ENCODE peak calls at places on chromosomes 7 and 10, in five cellular contexts. X is cardiac muscle cell, K is osteoblast, A is heart left ventricle, W is heart right ventricle. R is an unnamed sample.
A peak's percentile ranks its signal among the peaks of the same experiment; 100 is the strongest.

GRCh38 chr7:2105280-2105679 is 127.5 kb downstream of the MAD1L1 start:
- DNase-seq in X (no peak), K (no peak), A (no peak), W (no peak), R (no peak)

GRCh38 chr10:78568664-78569063 is 500.1 kb upstream of the ZMIZ1 start:
- DNase-seq in X (no peak), K (no peak), A (no peak), W (no peak), R (no peak)

GRCh38 chr7:93461350-93461749 is 113.2 kb downstream of the CALCR start:
- DNase-seq in X (no peak), K (no peak), A (no peak), W (no peak), R (no peak)

GRCh38 chr7:137625197-137625596 is 221.6 kb downstream of the DGKI start:
- DNase-seq in X (no peak), K (no peak), A (no peak), W (no peak), R (no peak)

GRCh38 chr7:120052884-120053382 is 220.0 kb upstream of the KCND2 start:
- DNase-seq in X (no peak), K (no peak), A (no peak), W (peak; percentile 13), R (no peak)

GRCh38 chr10:110684800-110685446 is 40.8 kb downstream of the RBM20 start:
- DNase-seq in X (peak; percentile 96), K (no peak), A (peak; percentile 56), W (peak; percentile 28), R (no peak)

GRCh38 chr7:45203947-45204445 is 46.4 kb downstream of the RAMP3 start:
- DNase-seq in X (no peak), K (no peak), A (no peak), W (no peak), R (no peak)

GRCh38 chr10:48274636-48275035 is at the start of gene FRMPD2:
- DNase-seq in X (peak; percentile 50), K (no peak), A (no peak), W (no peak), R (no peak)

GRCh38 chr10:1602037-1602471 is 135.3 kb downstream of the ADARB2 start:
- DNase-seq in X (no peak), K (no peak), A (no peak), W (no peak), R (no peak)

GRCh38 chr7:134450296-134451000 is 8.5 kb downstream of the AKR1B1 start:
- DNase-seq in X (no peak), K (no peak), A (no peak), W (no peak), R (no peak)

GRCh38 chr7:124887247-124887646 is 42.4 kb downstream of the POT1 start:
- DNase-seq in X (no peak), K (no peak), A (no peak), W (no peak), R (no peak)

GRCh38 chr10:90352288-90352687 is 505.6 kb downstream of the HTR7 start:
- DNase-seq in X (peak; percentile 15), K (no peak), A (no peak), W (no peak), R (no peak)

GRCh38 chr10:63157845-63158624 is 24.9 kb downstream of the NRBF2 start:
- DNase-seq in X (peak; percentile 85), K (peak; percentile 72), A (peak; percentile 34), W (no peak), R (no peak)

GRCh38 chr10:11706911-11707567 is 35.1 kb upstream of the ECHDC3 start:
- DNase-seq in X (no peak), K (no peak), A (no peak), W (no peak), R (no peak)

GRCh38 chr7:95104739-95105138 is 197.3 kb downstream of the PPP1R9A start:
- DNase-seq in X (no peak), K (no peak), A (no peak), W (no peak), R (peak; percentile 15)

GRCh38 chr7:98423043-98423442 is 22.2 kb upstream of the BAIAP2L1 start:
- DNase-seq in X (no peak), K (peak; percentile 82), A (no peak), W (no peak), R (no peak)

GRCh38 chr7:70539622-70540021 is 592.3 kb upstream of the GALNT17 start:
- DNase-seq in X (no peak), K (no peak), A (no peak), W (no peak), R (no peak)

GRCh38 chr10:96118604-96119450 is 11.3 kb upstream of the ZNF518A start:
- DNase-seq in X (no peak), K (no peak), A (no peak), W (no peak), R (no peak)

GRCh38 chr7:102080371-102081243 is 206.1 kb upstream of the SH2B2 start:
- DNase-seq in X (no peak), K (peak; percentile 49), A (no peak), W (no peak), R (no peak)

GRCh38 chr10:88004451-88004850 is 141.0 kb downstream of the PTEN start:
- DNase-seq in X (no peak), K (peak; percentile 25), A (no peak), W (no peak), R (no peak)

GRCh38 chr7:127751062-127751722 is 99.2 kb downstream of the SND1 start:
- DNase-seq in X (no peak), K (peak; percentile 79), A (no peak), W (no peak), R (no peak)

GRCh38 chr10:123720536-123720935 is 54.4 kb downstream of the GPR26 start:
- DNase-seq in X (no peak), K (no peak), A (no peak), W (no peak), R (no peak)

GRCh38 chr7:148939128-148939747 is 55.1 kb upstream of the EZH2 start:
- DNase-seq in X (no peak), K (no peak), A (no peak), W (no peak), R (no peak)

GRCh38 chr7:129952164-129952652 is 552 bp downstream of the UBE2H start:
- DNase-seq in X (peak; percentile 28), K (peak; percentile 72), A (peak; percentile 45), W (peak; percentile 49), R (peak; percentile 77)

GRCh38 chr7:111198255-111198654 is 107.3 kb downstream of the LRRN3 start:
- DNase-seq in X (no peak), K (peak; percentile 86), A (no peak), W (no peak), R (no peak)

GRCh38 chr10:121935702-121936101 is 7.9 kb upstream of the ATE1 start:
- DNase-seq in X (no peak), K (no peak), A (no peak), W (no peak), R (no peak)

GRCh38 chr10:122463466-122464157 is 2.3 kb downstream of the HTRA1 start:
- DNase-seq in X (no peak), K (no peak), A (no peak), W (no peak), R (no peak)

GRCh38 chr10:61136151-61136550 is 192.2 kb upstream of the RHOBTB1 start:
- DNase-seq in X (no peak), K (no peak), A (no peak), W (no peak), R (no peak)

DNA sequence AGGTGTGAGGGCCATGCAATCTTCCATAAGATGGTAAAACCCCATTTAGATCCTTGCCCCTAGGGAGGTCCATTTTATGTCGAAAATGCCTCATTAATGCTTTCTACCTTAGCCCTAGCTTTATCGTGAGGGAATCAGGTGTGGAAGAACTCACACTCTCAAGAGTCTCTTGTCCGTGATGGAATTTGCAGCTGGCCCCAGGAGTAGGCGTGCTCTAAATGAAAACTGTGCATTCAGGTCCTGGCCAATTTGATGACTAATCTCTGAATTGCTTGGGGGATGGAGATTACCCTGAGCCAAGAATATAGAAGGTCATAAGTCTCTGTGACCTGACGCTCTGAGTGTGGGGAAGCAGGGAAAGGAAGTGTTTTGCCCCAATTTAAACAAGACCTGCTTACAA is 6.6 kb downstream of the C10orf90 start:
- DNase-seq in X (no peak), K (peak; percentile 89), A (peak; percentile 37), W (no peak), R (no peak)
- H3K27ac ChIP-seq in X (no peak overlapping the region), K (peak overlapping the region; percentile 52), A (no peak overlapping the region), W (no peak overlapping the region), R (no peak overlapping the region)

DNA sequence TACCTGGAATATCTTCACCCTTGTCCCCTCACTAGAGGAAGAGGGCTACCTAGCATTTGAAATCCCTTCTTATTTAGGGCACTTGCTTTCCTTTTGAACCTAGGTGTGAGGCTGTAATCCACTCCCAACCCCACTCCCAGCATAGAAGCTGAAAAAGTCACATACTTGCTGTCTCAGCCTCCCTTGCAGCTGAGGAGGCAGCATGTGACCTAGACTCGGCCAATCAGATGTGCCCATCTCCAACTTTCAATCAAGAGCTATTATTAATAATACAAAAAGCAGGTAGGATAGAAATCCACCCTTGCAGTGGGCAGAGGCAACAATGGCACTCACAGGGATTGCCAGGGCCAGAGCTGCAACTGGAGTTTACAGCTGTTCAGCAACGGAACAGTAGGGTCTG is 70.7 kb downstream of the DNAJC12 start:
- DNase-seq in X (no peak), K (no peak), A (no peak), W (no peak), R (no peak)
- H3K4me1 ChIP-seq in X (no peaks in the 10 kb centered on the region), K (no peaks in the 10 kb centered on the region), A (peaks cover 4% of the 10 kb centered on the region), W (no peaks in the 10 kb centered on the region), R (peaks cover 4% of the 10 kb centered on the region)

GRCh38 chr7:29046978-29047377 is 88.8 kb upstream of the TRIL start:
- DNase-seq in X (no peak), K (no peak), A (no peak), W (no peak), R (no peak)

GRCh38 chr7:29040570-29040906 is 82.4 kb upstream of the TRIL start:
- DNase-seq in X (no peak), K (peak; percentile 48), A (no peak), W (no peak), R (no peak)

GRCh38 chr7:29045258-29046095 is 87.3 kb upstream of the TRIL start:
- DNase-seq in X (no peak), K (no peak), A (no peak), W (no peak), R (no peak)

GRCh38 chr7:29042893-29043292 is 84.8 kb upstream of the TRIL start:
- DNase-seq in X (no peak), K (no peak), A (no peak), W (no peak), R (no peak)

GRCh38 chr7:29044529-29044928 is 86.4 kb upstream of the TRIL start:
- DNase-seq in X (no peak), K (no peak), A (no peak), W (no peak), R (no peak)
- H3K27ac ChIP-seq in X (no peak overlapping the region), K (no peak overlapping the region), A (no peak overlapping the region), W (no peak overlapping the region), R (no peak overlapping the region)

DNA sequence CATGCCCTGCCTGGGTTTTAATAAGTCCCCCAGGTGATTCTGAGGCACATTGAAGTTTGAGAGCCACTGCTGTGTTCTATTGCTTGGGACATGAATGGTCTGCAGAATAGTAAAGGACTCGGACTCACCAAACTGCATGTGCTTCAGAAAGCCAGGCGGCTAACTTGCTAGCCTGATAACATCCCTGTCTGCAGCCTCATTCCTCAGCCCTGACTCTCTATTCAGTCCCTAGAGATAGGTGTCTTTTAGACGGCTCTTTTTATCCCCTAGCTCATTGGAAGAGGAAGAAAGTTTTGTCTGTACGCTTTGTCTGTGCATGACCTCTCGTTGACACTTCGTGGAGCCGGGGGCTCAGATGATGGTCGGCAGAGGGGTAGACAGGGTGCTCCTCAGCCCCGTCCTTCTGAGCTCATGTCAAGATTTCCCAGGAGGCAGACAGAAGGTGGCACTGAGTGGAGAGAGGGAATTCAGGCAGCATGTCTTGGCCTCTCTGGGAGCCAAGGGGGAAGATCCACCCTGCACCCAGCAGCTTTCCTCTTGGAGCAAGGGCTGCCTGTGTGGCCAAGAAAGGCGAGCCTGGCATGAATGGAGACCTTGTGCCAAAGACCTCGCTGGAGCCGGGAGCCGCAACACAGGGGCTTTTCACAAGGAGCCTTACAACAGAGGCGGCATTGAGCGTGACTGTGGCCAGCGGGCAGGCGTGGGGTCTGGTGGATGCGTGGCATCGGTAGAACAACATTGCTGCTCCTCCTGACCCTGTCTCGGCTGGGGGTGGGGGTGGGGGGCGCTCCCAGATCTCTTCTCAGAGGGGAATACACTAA is 51.1 kb upstream of the PODXL start:
- DNase-seq in X (no peak), K (no peak), A (no peak), W (no peak), R (no peak)
- H3K4me1 ChIP-seq in X (peaks cover 55% of the 10 kb centered on the region), K (peaks cover 27% of the 10 kb centered on the region), A (peaks cover 16% of the 10 kb centered on the region), W (no peaks in the 10 kb centered on the region), R (no peaks in the 10 kb centered on the region)